ENCODE peak calls at places on chromosomes 7 and 10, in six cellular contexts. V is CD8-positive, alpha-beta memory T cell; B is PC-9; M is left lung; H is neuronal stem cell; K is tibial nerve. L is an unnamed sample.
A peak's percentile ranks its signal among the peaks of the same experiment; 100 is the strongest.

GRCh38 chr7:99046722-99047121 is 97.2 kb downstream of the SMURF1 start:
- DNase-seq in V (no peak), B (no peak), M (no peak), H (no peak), K (no peak), L (no peak)

GRCh38 chr10:6498771-6499170 is 81.3 kb downstream of the PRKCQ start:
- DNase-seq in V (peak; percentile 67), B (no peak), M (no peak), H (no peak), K (no peak), L (no peak)

GRCh38 chr7:94394058-94394398 is 667 bp upstream of the COL1A2 start:
- DNase-seq in V (no peak), B (no peak), M (no peak), H (no peak), K (no peak), L (no peak)

GRCh38 chr10:96789571-96790108 is 42.5 kb upstream of the LCOR start:
- DNase-seq in V (no peak), B (no peak), M (no peak), H (peak; percentile 14), K (no peak), L (no peak)

GRCh38 chr7:49775065-49775948 is 1.9 kb downstream of the VWC2 start:
- DNase-seq in V (no peak), B (no peak), M (no peak), H (no peak), K (no peak), L (peak; percentile 2)

GRCh38 chr10:4046722-4047354 is 261.8 kb upstream of the KLF6 start:
- DNase-seq in V (no peak), B (no peak), M (no peak), H (no peak), K (no peak), L (no peak)

GRCh38 chr7:8434290-8435002 is 1.0 kb downstream of the NXPH1 start:
- DNase-seq in V (no peak), B (no peak), M (no peak), H (no peak), K (no peak), L (no peak)

GRCh38 chr10:79229830-79230562 is 117.3 kb upstream of the PPIF start:
- DNase-seq in V (no peak), B (no peak), M (no peak), H (peak; percentile 55), K (no peak), L (peak; percentile 44)

GRCh38 chr7:114875171-114875570 is 46.7 kb upstream of the MDFIC start:
- DNase-seq in V (no peak), B (no peak), M (no peak), H (no peak), K (no peak), L (no peak)

GRCh38 chr10:93703066-93703465 is 674 bp upstream of the FRA10AC1 start:
- DNase-seq in V (no peak), B (no peak), M (no peak), H (no peak), K (peak; percentile 19), L (peak; percentile 12)

GRCh38 chr7:47578581-47579270 is 3.2 kb downstream of the TNS3 start:
- DNase-seq in V (no peak), B (peak; percentile 68), M (no peak), H (no peak), K (no peak), L (no peak)

GRCh38 chr7:96217147-96217546 is 104.8 kb downstream of the SLC25A13 start:
- DNase-seq in V (no peak), B (no peak), M (no peak), H (no peak), K (no peak), L (no peak)
- H3K4me1 ChIP-seq in V (no peaks in the 10 kb centered on the region), B (peaks cover 41% of the 10 kb centered on the region), M (no peaks in the 10 kb centered on the region), H (no peaks in the 10 kb centered on the region), K (no peaks in the 10 kb centered on the region), L (no peaks in the 10 kb centered on the region)

DNA sequence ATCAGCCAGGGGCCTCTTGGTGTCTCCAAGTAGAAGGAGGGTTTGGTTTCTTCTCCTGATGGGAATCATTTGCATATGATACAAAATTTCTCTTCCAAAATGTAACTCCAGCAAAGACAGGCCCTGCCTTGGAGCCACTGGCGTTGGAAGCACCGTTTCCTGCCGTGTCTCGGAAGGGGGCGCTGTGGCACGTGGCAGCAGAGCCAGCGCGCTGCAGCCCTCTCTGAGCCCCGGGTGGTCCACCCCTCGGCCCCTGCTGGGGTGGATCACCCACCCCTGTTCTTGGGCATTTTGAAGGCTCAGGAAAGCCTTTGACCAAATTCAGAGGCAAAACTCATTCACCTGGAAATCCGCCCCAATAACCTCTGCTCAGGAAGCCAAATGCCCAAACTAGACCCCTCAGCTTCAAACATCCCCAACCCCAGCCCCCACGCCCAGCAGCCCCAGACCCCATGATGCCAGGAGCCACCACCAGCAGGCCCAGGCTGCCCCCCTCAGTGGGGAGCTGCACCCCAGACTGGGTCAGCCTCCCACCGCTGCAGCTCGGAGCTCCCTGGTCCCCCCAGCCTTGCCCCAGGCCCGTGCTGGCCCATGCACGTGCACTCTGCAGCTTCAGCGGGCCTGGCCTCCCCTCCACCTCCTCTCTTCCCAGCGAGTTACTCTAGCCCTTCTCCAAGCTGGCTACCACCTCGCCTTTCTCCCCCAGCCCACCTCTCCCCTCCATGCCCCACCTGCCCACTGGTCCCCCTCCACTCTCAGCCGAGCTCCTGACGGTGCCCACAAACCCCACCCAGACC is 29.5 kb upstream of the ELFN1 start:
- DNase-seq in V (no peak), B (no peak), M (no peak), H (no peak), K (no peak), L (no peak)
- H3K4me1 ChIP-seq in V (no peaks in the 10 kb centered on the region), B (no peaks in the 10 kb centered on the region), M (no peaks in the 10 kb centered on the region), H (no peaks in the 10 kb centered on the region), K (no peaks in the 10 kb centered on the region), L (no peaks in the 10 kb centered on the region)

DNA sequence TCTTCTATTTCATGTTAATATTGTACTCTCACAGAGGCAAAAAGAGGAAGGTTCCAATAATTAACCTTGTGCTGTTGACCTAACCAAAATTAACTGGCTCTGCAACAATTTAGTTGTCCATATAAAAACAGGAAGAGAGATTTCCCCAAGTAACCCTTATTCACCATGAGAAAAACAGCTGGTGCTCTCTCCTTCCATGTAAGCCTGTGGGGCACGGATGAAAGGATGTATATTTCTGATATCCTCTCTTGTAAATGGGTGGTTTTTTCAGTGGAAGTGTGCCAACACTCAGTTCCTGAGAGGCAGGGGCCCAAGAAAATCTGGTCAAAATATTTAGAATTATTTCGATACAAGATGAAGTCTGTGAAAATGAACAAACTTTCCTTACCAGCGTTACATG is 358.1 kb downstream of the CRPPA start:
- DNase-seq in V (no peak), B (no peak), M (no peak), H (no peak), K (no peak), L (no peak)
- H3K4me1 ChIP-seq in V (no peaks in the 10 kb centered on the region), B (no peaks in the 10 kb centered on the region), M (no peaks in the 10 kb centered on the region), H (peaks cover 3% of the 10 kb centered on the region), K (peaks cover 14% of the 10 kb centered on the region), L (peaks cover 8% of the 10 kb centered on the region)

DNA sequence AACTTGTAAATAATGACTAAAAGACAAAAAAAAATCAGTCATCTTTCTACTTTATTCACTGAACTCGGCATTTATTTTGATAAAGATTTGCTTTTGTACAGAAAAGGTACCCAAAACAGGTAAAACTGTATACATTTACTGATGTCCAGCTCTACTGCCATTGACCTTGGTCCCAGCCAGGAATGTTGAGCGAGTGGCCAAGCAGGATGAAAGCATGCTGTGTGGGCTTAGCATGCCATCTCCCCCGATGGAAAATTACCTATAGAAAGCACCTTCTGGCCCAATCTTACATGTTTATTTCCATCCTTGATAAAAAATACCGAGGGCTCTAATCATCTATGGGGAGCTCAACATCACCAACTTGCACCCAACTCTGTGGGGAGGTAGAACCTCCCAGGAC is 6.8 kb downstream of the PARD3 start:
- DNase-seq in V (no peak), B (no peak), M (no peak), H (no peak), K (no peak), L (no peak)
- H3K4me1 ChIP-seq in V (no peaks in the 10 kb centered on the region), B (peaks cover 18% of the 10 kb centered on the region), M (peaks cover 9% of the 10 kb centered on the region), H (peaks cover 38% of the 10 kb centered on the region), K (peaks cover 36% of the 10 kb centered on the region), L (peaks cover 24% of the 10 kb centered on the region)

GRCh38 chr10:29595146-29595545 is 39.6 kb downstream of the SVIL start:
- DNase-seq in V (no peak), B (no peak), M (no peak), H (no peak), K (no peak), L (no peak)

GRCh38 chr10:29588640-29589421 is 45.9 kb downstream of the SVIL start:
- DNase-seq in V (no peak), B (peak; percentile 88), M (no peak), H (no peak), K (no peak), L (peak; percentile 56)

GRCh38 chr10:29586509-29586908 is 48.3 kb downstream of the SVIL start:
- DNase-seq in V (no peak), B (no peak), M (no peak), H (no peak), K (no peak), L (no peak)

GRCh38 chr10:29591416-29591968 is 43.3 kb downstream of the SVIL start:
- DNase-seq in V (no peak), B (no peak), M (no peak), H (no peak), K (no peak), L (no peak)

GRCh38 chr10:29590598-29591415 is 44.0 kb downstream of the SVIL start:
- DNase-seq in V (peak; percentile 48), B (peak; percentile 55), M (no peak), H (peak; percentile 51), K (no peak), L (peak; percentile 52)
- H3K4me1 ChIP-seq in V (peaks cover 5% of the 10 kb centered on the region), B (peaks cover 51% of the 10 kb centered on the region), M (peaks cover 12% of the 10 kb centered on the region), H (peaks cover 27% of the 10 kb centered on the region), K (peaks cover 6% of the 10 kb centered on the region), L (peaks cover 39% of the 10 kb centered on the region)

GRCh38 chr7:29873644-29874294 is 67.5 kb downstream of the WIPF3 start:
- DNase-seq in V (no peak), B (no peak), M (no peak), H (no peak), K (no peak), L (no peak)

GRCh38 chr7:29879609-29880008 is 73.3 kb downstream of the WIPF3 start:
- DNase-seq in V (no peak), B (no peak), M (no peak), H (no peak), K (no peak), L (no peak)

GRCh38 chr7:29878081-29878688 is 71.9 kb downstream of the WIPF3 start:
- DNase-seq in V (peak; percentile 9), B (peak; percentile 59), M (no peak), H (no peak), K (peak; percentile 81), L (peak; percentile 23)

GRCh38 chr7:29875741-29876140 is 69.4 kb downstream of the WIPF3 start:
- DNase-seq in V (no peak), B (no peak), M (no peak), H (no peak), K (no peak), L (no peak)

GRCh38 chr7:29877196-29877595 is 70.9 kb downstream of the WIPF3 start:
- DNase-seq in V (no peak), B (peak; percentile 64), M (no peak), H (no peak), K (no peak), L (peak; percentile 22)
- H3K4me1 ChIP-seq in V (no peaks in the 10 kb centered on the region), B (peaks cover 3% of the 10 kb centered on the region), M (no peaks in the 10 kb centered on the region), H (no peaks in the 10 kb centered on the region), K (no peaks in the 10 kb centered on the region), L (no peaks in the 10 kb centered on the region)

L was measured in cardiac muscle cell.